ENCODE peak calls at places on chromosome 14, in ten cellular contexts. P, R, Y, F, G, Q, J, I, V and D are unnamed samples. For H3K4me1 and H3K27me3, the result is how much of the 10 kb centered on the place peaks cover.

GRCh38 chr14:21267431-21267845 is 1.8 kb downstream of the HNRNPC start:
- DNase-seq in I (no peak), P (no peak), J (no peak), G (no peak), V (no peak), F (no peak), Y (no peak), R (no peak), Q (no peak), D (no peak)

GRCh38 chr14:27917896-27918295 is 848.7 kb upstream of the FOXG1 start:
- DNase-seq in R (no peak), F (no peak), Y (no peak), J (no peak), G (no peak), I (no peak), P (no peak), V (no peak), Q (no peak), D (no peak)

GRCh38 chr14:94598506-94598815 is 13.7 kb upstream of the SERPINA3 start:
- DNase-seq in Q (no peak), G (no peak), Y (no peak), F (no peak), P (no peak), I (no peak), R (no peak), J (no peak), V (no peak), D (no peak)

GRCh38 chr14:64719601-64720000 is 15.4 kb downstream of the PLEKHG3 start:
- DNase-seq in J (no peak), F (no peak), V (no peak), I (peak), Y (peak), Q (no peak), P (no peak), G (no peak), R (no peak), D (no peak)

GRCh38 chr14:91390165-91390778 is 27.3 kb downstream of the CCDC88C start:
- DNase-seq in I (no peak), J (no peak), F (no peak), Q (no peak), V (no peak), G (no peak), P (no peak), R (no peak), Y (no peak), D (no peak)

GRCh38 chr14:70045296-70045695 is 143.5 kb downstream of the SLC8A3 start:
- DNase-seq in Q (no peak), R (no peak), Y (no peak), I (no peak), P (no peak), G (no peak), J (no peak), F (no peak), V (no peak), D (no peak)

GRCh38 chr14:99118946-99119345 is 153.1 kb downstream of the BCL11B start:
- DNase-seq in Y (no peak), P (no peak), R (no peak), F (no peak), G (no peak), I (no peak), Q (no peak), V (no peak), J (no peak), D (no peak)

GRCh38 chr14:106518054-106518943 is 991.9 kb downstream of the TMEM121 start:
- DNase-seq in V (no peak), Q (no peak), R (no peak), J (no peak), F (peak), Y (no peak), I (no peak), G (peak), P (no peak), D (no peak)

GRCh38 chr14:52117433-52117832 is 48.6 kb upstream of the NID2 start:
- DNase-seq in P (no peak), F (no peak), Y (no peak), J (no peak), Q (no peak), V (no peak), I (no peak), G (no peak), R (peak), D (no peak)

DNA sequence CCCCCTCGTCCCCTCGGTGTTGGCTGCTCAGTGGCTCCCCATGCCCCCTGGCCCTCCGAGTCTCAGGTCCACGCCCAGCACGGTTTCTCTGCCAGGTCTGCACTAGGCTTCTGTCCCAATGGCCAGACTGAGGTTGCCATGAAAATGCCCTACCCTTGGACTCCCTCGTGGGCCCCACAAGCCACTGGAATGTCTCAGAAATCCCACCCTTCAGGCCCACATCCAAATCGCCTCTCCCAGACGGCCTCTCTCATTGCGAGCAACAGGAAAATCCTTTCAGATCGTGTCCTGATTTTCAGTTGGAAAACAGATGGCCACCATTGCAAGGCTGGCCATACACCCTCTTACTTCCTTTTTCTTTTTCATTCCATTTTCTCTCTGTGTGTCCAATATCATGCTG is 77.4 kb downstream of the IRF2BPL start:
- DNase-seq in P (no peak), G (no peak), Y (no peak), Q (no peak), V (no peak), J (no peak), I (no peak), F (no peak), R (no peak), D (no peak)
- H3K4me1 ChIP-seq in P (under half), G (half or more), Y (half or more), Q (half or more), V (half or more), J (half or more), I (under half), F (half or more), R (half or more), D (half or more)

DNA sequence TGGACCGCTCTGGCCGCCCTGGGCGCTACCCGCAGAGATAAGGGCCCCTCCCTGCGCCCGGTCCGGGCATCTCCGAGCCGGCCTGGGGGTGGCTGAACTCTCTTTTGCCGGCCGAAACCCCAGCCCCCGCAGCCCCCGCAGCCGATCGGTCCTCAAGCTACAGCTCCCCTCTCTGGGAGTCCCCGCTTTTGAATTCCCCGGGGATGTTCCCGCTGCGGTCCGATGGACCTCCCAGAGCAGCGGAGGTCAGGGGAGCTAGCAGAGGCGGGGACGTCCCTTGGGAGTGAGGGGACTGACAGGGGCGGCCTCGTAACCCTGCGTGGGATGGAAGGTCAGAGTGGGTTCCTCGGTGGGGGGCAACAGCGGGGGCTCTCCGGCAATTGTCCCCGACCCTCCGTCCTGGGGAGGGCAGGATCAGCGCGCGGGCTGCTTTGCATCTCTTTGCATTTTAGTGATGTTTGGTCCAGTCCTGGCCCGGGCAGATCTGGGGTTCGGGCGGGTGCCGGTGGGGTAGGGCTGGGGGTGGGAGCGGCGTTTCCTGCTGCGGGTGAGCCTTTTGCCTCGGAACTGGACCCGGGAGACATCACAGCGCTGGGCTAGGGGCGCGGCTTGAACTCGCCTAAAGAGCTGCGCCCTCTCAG is at the start of gene CRIP1:
- DNase-seq in J (no peak), F (no peak), Q (peak), G (no peak), R (no peak), P (no peak), V (no peak), Y (no peak), I (no peak), D (no peak)
- H3K27me3 ChIP-seq in J (under half), F (under half), Q (under half), G (under half), R (under half), P (under half), V (under half), Y (under half), I (under half), D (under half)

DNA sequence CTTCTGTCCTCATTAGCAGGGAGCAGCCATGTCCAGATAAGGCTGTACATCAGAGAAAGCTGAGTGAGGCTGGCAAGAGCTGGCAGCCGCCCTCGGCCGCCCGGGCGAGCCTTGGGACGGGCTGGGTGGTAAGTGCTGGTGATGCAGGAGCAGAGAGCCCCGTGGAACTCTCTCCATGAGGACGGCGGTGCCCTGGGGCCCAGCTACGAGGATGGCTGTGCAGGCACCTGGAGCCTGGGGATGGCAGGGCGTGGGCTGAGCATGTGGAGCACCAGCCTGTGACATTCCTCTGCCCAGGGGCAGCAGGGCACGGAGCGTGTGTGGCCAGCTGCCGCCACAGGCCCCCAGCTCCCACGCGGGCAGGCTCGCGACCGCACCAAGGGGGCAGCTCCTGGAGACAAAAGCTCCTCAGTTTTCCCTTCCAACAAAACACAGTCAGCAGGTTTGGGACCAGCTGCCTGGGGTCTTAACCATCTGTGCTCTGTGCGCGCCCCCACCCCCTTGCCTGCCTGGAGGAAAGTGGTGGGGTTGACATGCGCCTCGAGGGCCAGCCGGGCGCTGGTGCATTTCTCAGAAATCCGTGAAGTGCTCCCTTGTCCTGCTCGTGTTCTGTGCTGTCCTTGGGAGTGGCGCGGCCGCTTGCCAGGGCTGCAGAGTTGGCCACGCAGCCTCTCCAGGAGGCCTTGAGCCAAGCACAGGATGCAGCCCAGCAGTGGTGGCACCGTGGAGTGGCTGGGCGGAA is 21.4 kb downstream of the PACS2 start:
- DNase-seq in F (no peak), V (peak), J (no peak), Y (no peak), P (no peak), I (no peak), R (peak), G (no peak), Q (no peak), D (no peak)
- TF ChIP-seq CTCF in F (no peak), V (no peak), J (no peak), Y (no peak), P (no peak), I (no peak), R (no peak), G (no peak), Q (no peak), D (no peak)

GRCh38 chr14:67940476-67940875 is 120.9 kb downstream of the RAD51B start:
- DNase-seq in Y (no peak), G (no peak), J (no peak), F (no peak), Q (no peak), R (no peak), I (no peak), P (no peak), V (no peak), D (no peak)
- H3K4me1 ChIP-seq in Y (half or more), G (under half), J (half or more), F (under half), Q (under half), R (under half), I (under half), P (under half), V (under half), D (under half)

DNA sequence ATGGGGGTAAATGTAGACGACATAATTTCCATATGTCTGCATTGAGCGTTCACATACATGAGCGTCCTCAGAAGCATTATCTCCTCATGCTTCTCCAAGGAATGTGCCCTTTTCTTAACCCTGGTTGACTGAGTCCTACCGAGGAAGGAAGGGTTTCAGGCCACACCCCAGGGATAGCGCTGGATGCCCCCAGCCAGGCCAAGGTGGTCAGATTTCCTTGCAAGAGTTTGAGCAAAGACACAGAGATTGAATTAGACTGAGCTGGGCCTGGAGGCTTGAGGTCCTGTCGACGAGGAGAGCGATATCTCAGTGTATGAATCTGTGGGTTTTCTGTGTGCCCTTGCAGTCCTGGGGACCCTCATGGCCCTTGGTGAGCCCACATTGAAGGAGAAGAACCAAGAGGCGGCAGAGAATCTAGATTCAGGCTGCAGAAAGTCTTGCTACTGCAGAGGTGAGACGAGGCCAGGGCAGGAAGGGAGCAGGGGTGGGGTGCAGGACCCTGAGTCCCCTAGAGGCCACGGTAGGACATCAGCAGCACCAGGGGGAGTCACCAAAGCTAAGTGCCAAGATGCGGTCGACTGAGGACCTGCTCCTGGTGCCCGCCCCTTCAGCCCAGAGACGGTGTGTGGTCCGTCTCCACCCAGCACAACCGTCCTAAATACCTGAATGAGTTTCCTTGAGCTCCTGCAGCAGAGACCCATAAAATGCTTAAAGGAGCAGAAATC is 94.7 kb upstream of the DIO3 start:
- DNase-seq in Q (no peak), G (peak), P (no peak), F (no peak), J (no peak), R (no peak), I (no peak), Y (peak), V (no peak), D (peak)
- H3K27me3 ChIP-seq in Q (under half), G (under half), P (under half), F (under half), J (under half), R (under half), I (under half), Y (under half), V (under half), D (under half)

GRCh38 chr14:23360496-23360895 is 4.5 kb downstream of the EFS start:
- DNase-seq in V (no peak), G (no peak), P (no peak), Y (peak), J (no peak), Q (no peak), I (no peak), R (no peak), F (no peak), D (peak)
- TF ChIP-seq CTCF in V (no peak), G (no peak), P (no peak), Y (no peak), J (no peak), Q (no peak), I (no peak), R (peak), F (no peak), D (no peak)

DNA sequence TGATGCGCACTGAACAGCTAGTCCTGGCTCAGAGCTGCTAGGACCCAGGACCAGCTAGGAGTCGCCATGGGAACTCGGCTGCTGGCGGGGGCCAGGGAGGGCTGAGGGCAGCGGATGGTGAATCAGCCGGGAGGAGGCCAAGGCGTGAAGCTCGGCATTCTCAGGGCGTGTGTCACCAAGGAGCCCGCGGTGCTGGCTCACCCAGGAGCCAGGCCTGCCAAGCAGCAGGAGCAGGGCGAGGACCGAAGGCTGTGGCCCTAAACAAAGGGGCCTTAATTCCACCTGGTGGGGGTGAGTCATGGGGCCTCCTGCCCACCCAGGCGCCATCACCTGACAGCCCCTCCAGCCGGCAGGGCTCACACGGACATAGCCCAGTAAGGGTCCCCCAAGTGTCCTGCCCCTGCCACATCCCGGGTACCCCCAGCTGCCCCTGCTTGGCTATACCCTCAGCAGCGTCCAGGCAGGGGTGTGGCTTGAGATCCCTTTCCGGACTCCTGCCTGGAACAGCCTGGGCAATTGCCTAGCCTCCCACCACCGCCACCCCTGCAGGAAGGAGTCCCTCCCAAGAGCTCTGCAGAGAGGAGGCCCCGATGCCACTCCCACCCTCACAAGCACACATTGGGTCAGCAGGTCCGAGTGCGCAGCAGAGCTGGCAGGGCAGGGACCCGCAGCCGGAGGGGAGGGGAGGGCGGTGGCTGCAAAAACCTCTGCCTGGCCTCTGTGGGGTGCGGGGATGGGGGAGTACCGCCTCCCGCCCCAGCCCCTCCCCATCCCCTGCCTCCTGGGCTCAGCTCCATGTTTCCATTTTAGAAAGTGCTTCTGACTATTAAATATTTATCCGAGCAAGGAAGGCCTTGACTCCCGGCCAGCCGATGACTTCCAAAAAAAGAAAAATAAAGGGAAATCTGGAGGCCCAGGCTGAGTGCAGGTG is 4.7 kb downstream of the AHNAK2 start:
- DNase-seq in J (no peak), F (peak), G (peak), Q (peak), Y (peak), V (peak), P (no peak), I (peak), R (peak), D (peak)
- H3K4me1 ChIP-seq in J (half or more), F (under half), G (half or more), Q (under half), Y (half or more), V (under half), P (under half), I (under half), R (under half), D (half or more)

GRCh38 chr14:102870246-102870645 is 52.2 kb upstream of the AMN start:
- DNase-seq in V (no peak), I (no peak), F (no peak), Y (no peak), R (no peak), J (no peak), P (no peak), Q (no peak), G (no peak), D (no peak)
- H3K27me3 ChIP-seq in V (under half), I (under half), F (under half), Y (under half), R (under half), J (under half), P (under half), Q (under half), G (under half), D (under half)

GRCh38 chr14:46250113-46250703 is 401.4 kb downstream of the RPL10L start:
- DNase-seq in I (no peak), Y (no peak), R (no peak), G (no peak), J (no peak), F (no peak), Q (no peak), P (peak), V (no peak), D (no peak)
- TF ChIP-seq CTCF in I (no peak), Y (peak), R (peak), G (peak), J (peak), F (peak), Q (no peak), P (peak), V (peak), D (peak)